ENCODE peak calls at places on chromosomes 3 and 15, in six cellular contexts. F, U, Z, L, N and K are unnamed samples.

GRCh38 chr3:194386066-194386465 is 13.0 kb downstream of the GP5 start:
- DNase-seq in L (no peak), U (no peak), N (no peak), Z (no peak), F (peak; percentile 4), K (no peak)

GRCh38 chr3:32844914-32845313 is 27.1 kb downstream of the TRIM71 start:
- DNase-seq in F (no peak), U (no peak), N (no peak), Z (no peak), L (no peak), K (no peak)

GRCh38 chr3:128787256-128788253 is 61.6 kb downstream of the RAB7A start:
- DNase-seq in N (no peak), L (no peak), Z (peak; percentile 50), F (no peak), U (no peak), K (no peak)

GRCh38 chr3:82587174-82587573 is 825.7 kb upstream of the GBE1 start:
- DNase-seq in L (no peak), U (no peak), Z (no peak), N (no peak), F (no peak), K (no peak)

GRCh38 chr3:40990062-40990456 is 209.2 kb upstream of the CTNNB1 start:
- DNase-seq in U (no peak), L (no peak), F (no peak), N (no peak), Z (no peak), K (no peak)

GRCh38 chr3:149174901-149175300 is 45.5 kb downstream of the HPS3 start:
- DNase-seq in F (no peak), U (no peak), Z (no peak), L (no peak), N (no peak), K (no peak)

GRCh38 chr3:84978833-84979232 is 20.0 kb downstream of the CADM2 start:
- DNase-seq in Z (no peak), F (no peak), N (no peak), U (no peak), L (no peak), K (peak; percentile 14)

GRCh38 chr15:58517252-58517681 is 85.5 kb downstream of the LIPC start:
- DNase-seq in L (no peak), U (no peak), N (no peak), F (no peak), Z (no peak), K (no peak)

GRCh38 chr3:69309810-69310209 is 76.1 kb downstream of the FRMD4B start:
- DNase-seq in F (no peak), N (no peak), L (no peak), Z (no peak), U (no peak), K (no peak)

GRCh38 chr3:179037361-179037760 is 34.2 kb downstream of the ZMAT3 start:
- DNase-seq in L (no peak), N (no peak), Z (no peak), U (peak; percentile 16), F (no peak), K (no peak)

GRCh38 chr3:127208483-127209100 is 15.7 kb downstream of the PRR23E start:
- DNase-seq in N (no peak), Z (no peak), L (no peak), U (no peak), F (no peak), K (peak; percentile 31)

GRCh38 chr3:132245547-132245946 is 71.7 kb upstream of the ACP3 start:
- DNase-seq in Z (no peak), N (no peak), F (peak; percentile 20), U (no peak), L (no peak), K (no peak)

GRCh38 chr3:10238330-10238995 is 9.8 kb upstream of the TATDN2 start:
- DNase-seq in F (no peak), U (no peak), Z (peak; percentile 67), N (no peak), L (no peak), K (no peak)

GRCh38 chr3:54963621-54964020 is 35.8 kb upstream of the LRTM1 start:
- DNase-seq in U (no peak), N (no peak), L (no peak), F (no peak), Z (no peak), K (no peak)

GRCh38 chr3:67710396-67710795 is 56.0 kb upstream of the SUCLG2 start:
- DNase-seq in N (no peak), L (no peak), Z (no peak), F (no peak), U (no peak), K (no peak)

GRCh38 chr3:157238527-157238926 is 78.6 kb upstream of the CCNL1 start:
- DNase-seq in U (no peak), L (no peak), Z (no peak), N (no peak), F (no peak), K (no peak)

GRCh38 chr3:169527539-169527938 is 136.0 kb downstream of the MECOM start:
- DNase-seq in U (no peak), N (no peak), F (no peak), L (no peak), Z (no peak), K (no peak)

GRCh38 chr3:11539677-11540076 is 104.0 kb downstream of the VGLL4 start:
- DNase-seq in L (no peak), N (no peak), F (no peak), Z (no peak), U (no peak), K (no peak)

GRCh38 chr15:30062881-30063280 is 19.9 kb upstream of the GOLGA8J start:
- DNase-seq in U (no peak), Z (no peak), N (no peak), L (no peak), F (no peak), K (no peak)

GRCh38 chr3:183313764-183314163 is 60.7 kb downstream of the B3GNT5 start:
- DNase-seq in N (no peak), L (no peak), Z (no peak), U (no peak), F (no peak), K (no peak)

GRCh38 chr3:55690746-55691540 is 203.8 kb upstream of the WNT5A start:
- DNase-seq in F (no peak), N (no peak), U (no peak), L (peak; percentile 51), Z (no peak), K (no peak)

GRCh38 chr3:55805169-55805568 is 318.1 kb upstream of the WNT5A start:
- DNase-seq in L (no peak), U (no peak), N (no peak), Z (no peak), F (no peak), K (no peak)

GRCh38 chr3:116388867-116389385 is 56.4 kb downstream of the LSAMP start:
- DNase-seq in Z (no peak), L (no peak), N (no peak), F (no peak), U (no peak), K (no peak)

GRCh38 chr3:186461141-186461540 is 83.0 kb downstream of the CRYGS start:
- DNase-seq in L (no peak), N (no peak), Z (no peak), F (no peak), U (no peak), K (no peak)

GRCh38 chr15:82556315-82557035 is 16.2 kb upstream of the RPS17 start:
- DNase-seq in Z (no peak), U (no peak), L (no peak), F (no peak), N (no peak), K (no peak)

GRCh38 chr15:30065025-30065801 is 17.5 kb upstream of the GOLGA8J start:
- DNase-seq in U (no peak), N (no peak), Z (no peak), L (no peak), F (no peak), K (no peak)

DNA sequence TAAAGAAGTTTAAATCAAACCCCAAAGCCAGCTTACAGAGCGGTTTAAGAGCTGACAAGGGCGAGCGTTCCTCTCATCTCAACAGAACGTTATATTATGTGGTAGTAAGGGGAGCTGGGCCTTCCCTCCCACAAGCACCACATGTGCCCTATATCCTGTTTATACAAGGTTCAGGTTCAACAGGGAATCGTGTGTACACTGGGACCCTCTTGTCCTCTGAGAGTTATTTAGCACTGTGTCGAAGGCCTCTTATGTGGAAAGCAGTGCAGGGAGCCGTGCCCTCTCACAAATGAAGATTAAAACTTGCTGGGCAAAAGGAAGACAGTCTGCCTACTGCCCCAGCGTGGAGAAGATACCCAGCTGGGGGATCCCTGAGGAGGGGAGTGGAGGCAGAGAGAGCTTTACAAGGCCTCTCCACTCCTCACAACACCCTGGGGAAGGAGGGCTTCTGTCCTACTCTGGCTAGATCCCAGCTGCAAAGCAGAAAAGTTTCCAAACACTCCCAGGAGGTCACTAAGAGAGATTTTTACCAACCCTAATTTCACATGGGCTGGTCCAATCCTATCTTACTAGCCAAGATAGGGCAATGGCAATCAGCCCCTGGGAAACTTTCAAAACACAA is 2.9 kb downstream of the TLE3 start:
- DNase-seq in N (no peak), U (no peak), F (no peak), Z (no peak), L (no peak), K (peak; percentile 77)
- H3K27ac ChIP-seq in N (no peak overlapping the region), U (peak overlapping the region; percentile 93), F (no peak overlapping the region), Z (no peak overlapping the region), L (no peak overlapping the region), K (no peak overlapping the region)

DNA sequence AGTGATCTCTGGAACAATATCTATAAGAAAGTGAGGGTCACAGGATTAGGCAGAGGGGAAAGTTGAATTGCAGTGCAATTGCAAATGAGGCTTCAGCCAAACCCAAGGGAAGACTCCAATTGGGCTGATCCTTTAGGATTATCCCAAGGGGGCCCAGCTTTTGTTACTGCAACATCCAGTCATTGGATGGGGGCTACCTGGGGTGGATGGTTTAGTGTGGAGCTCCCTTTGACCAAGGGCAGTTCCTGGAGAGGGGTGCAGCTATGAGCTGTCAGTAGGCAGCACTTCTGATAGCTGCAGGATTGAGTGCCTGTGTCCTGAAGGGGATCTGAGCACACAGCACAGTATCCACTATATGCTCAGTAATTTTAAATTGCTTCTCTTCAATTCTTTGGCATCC is 355.2 kb upstream of the AZI2 start:
- DNase-seq in U (no peak), N (no peak), F (no peak), L (no peak), Z (no peak), K (no peak)
- H3K4me3 ChIP-seq in U (no peak overlapping the region), N (no peak overlapping the region), F (no peak overlapping the region), L (no peak overlapping the region), Z (no peak overlapping the region), K (no peak overlapping the region)

DNA sequence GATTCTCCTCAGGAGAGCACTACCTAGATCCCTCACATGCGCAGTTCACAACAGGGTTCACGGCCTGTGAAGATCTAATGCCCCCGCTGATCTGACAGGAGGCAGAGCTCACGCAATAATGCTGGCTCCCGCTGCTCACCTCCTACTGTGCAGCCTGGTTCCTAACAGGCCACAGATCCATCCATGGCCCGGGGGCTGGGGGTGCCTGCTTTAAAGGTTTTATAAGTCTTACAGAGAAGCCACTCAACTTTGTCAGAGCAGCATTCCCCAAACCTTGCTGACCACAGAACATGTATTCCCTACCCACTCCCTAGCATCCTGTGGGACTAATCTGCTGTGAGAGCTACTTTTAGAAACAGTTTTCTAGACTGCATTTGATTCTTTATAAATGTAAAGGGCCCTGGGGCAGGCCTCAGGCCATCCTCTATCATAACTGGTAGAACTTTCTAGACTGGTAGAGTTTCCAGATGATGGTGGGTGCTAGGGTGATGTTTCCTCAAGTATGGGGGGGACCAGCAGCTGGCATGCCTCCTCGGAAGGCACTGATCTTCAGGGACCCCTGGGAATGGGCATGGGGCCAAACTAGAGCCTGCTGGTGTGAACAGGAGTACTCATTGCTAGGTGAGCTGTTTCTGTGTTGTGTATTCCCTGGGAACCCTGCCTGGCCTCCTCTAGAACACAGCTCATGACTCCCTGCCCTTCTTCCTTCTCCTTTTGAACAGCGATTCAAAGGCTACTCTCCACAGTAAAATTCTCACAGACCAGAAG is 25.7 kb upstream of the RAD18 start:
- DNase-seq in L (no peak), N (no peak), F (no peak), U (no peak), Z (no peak), K (no peak)
- H3K27ac ChIP-seq in L (no peak overlapping the region), N (no peak overlapping the region), F (no peak overlapping the region), U (no peak overlapping the region), Z (no peak overlapping the region), K (no peak overlapping the region)

GRCh38 chr3:62041681-62042080 is 331.7 kb downstream of the FEZF2 start:
- DNase-seq in U (no peak), F (no peak), N (no peak), L (no peak), Z (no peak), K (no peak)
- H3K4me3 ChIP-seq in U (no peak overlapping the region), F (no peak overlapping the region), N (no peak overlapping the region), L (no peak overlapping the region), Z (no peak overlapping the region), K (no peak overlapping the region)